ENCODE peak calls at places on chromosome 6, in four cellular contexts. J is CD8-positive, alpha-beta memory T cell; E is GM03348; W is endothelial cell. Y is an unnamed sample.

GRCh38 chr6:158787395-158787794 is 31.8 kb downstream of the EZR start:
- DNase-seq in W (no peak), E (no peak), J (no peak), Y (no peak)

GRCh38 chr6:110474500-110474899 is 1.9 kb downstream of the SLC22A16 start:
- DNase-seq in E (no peak), W (no peak), J (no peak), Y (no peak)

GRCh38 chr6:43773050-43773956 is 3.3 kb downstream of the VEGFA start:
- DNase-seq in W (peak), E (peak), J (peak), Y (peak)

GRCh38 chr6:26250806-26251075 is 114.3 kb upstream of the BTN3A2 start:
- DNase-seq in E (peak), W (no peak), J (peak), Y (no peak)

GRCh38 chr6:146027586-146028249 is 1.1 kb upstream of the GRM1 start:
- DNase-seq in J (no peak), W (peak), E (no peak), Y (no peak)

GRCh38 chr6:134299236-134299635 is 18.7 kb downstream of the SGK1 start:
- DNase-seq in J (no peak), E (peak), W (no peak), Y (no peak)

GRCh38 chr6:142763205-142763604 is 181.8 kb downstream of the HIVEP2 start:
- DNase-seq in J (no peak), W (no peak), E (peak), Y (no peak)

GRCh38 chr6:42193491-42193894 is 1.3 kb downstream of the GUCA1B start:
- DNase-seq in E (no peak), J (no peak), W (no peak), Y (no peak)

GRCh38 chr6:19325335-19325789 is 511.8 kb upstream of the ID4 start:
- DNase-seq in J (no peak), W (no peak), E (peak), Y (no peak)

GRCh38 chr6:7108196-7108963 is 619 bp downstream of the RREB1 start:
- DNase-seq in J (peak), W (peak), E (peak), Y (peak)

GRCh38 chr6:14951704-14952103 is 294.2 kb upstream of the JARID2 start:
- DNase-seq in J (no peak), E (peak), W (no peak), Y (no peak)

GRCh38 chr6:16258709-16259075 is 20.3 kb downstream of the GMPR start:
- DNase-seq in W (no peak), E (no peak), J (no peak), Y (no peak)

GRCh38 chr6:134357110-134357509 is 39.2 kb upstream of the SGK1 start:
- DNase-seq in W (no peak), J (no peak), E (no peak), Y (no peak)

GRCh38 chr6:3735029-3735605 is 16.4 kb downstream of the PXDC1 start:
- DNase-seq in J (no peak), W (no peak), E (no peak), Y (no peak)

GRCh38 chr6:149560736-149561135 is 5.4 kb upstream of the GINM1 start:
- DNase-seq in W (peak), E (peak), J (no peak), Y (no peak)

GRCh38 chr6:148316308-148316707 is 26.3 kb upstream of the SASH1 start:
- DNase-seq in E (no peak), J (no peak), W (no peak), Y (no peak)

GRCh38 chr6:25991785-25992412 is 29.3 kb downstream of the TRIM38 start:
- DNase-seq in E (peak), W (peak), J (no peak), Y (peak)

GRCh38 chr6:52672422-52673025 is 1.6 kb downstream of the TMEM14A start:
- DNase-seq in J (no peak), E (no peak), W (no peak), Y (no peak)

GRCh38 chr6:123089223-123089622 is 93.2 kb downstream of the CLVS2 start:
- DNase-seq in W (no peak), E (no peak), J (no peak), Y (no peak)

GRCh38 chr6:131062245-131063027 is 609 bp downstream of the EPB41L2 start:
- DNase-seq in E (peak), W (peak), J (peak), Y (no peak)

GRCh38 chr6:166515072-166515810 is 71.2 kb downstream of the RAMACL start:
- DNase-seq in J (no peak), E (peak), W (no peak), Y (no peak)

GRCh38 chr6:17728551-17729222 is 22.0 kb upstream of the NUP153 start:
- DNase-seq in W (no peak), J (no peak), E (no peak), Y (no peak)

GRCh38 chr6:24788031-24788665 is 10.6 kb downstream of the ARMH2 start:
- DNase-seq in W (no peak), E (no peak), J (no peak), Y (no peak)

GRCh38 chr6:34589140-34589539 is 33.0 kb upstream of the SPDEF start:
- DNase-seq in J (no peak), E (no peak), W (no peak), Y (no peak)

GRCh38 chr6:38131527-38131965 is 312.0 kb downstream of the ZFAND3 start:
- DNase-seq in E (peak), W (no peak), J (no peak), Y (no peak)

GRCh38 chr6:54892831-54893230 is 46.3 kb downstream of the FAM83B start:
- DNase-seq in W (no peak), E (peak), J (no peak), Y (no peak)

GRCh38 chr6:151136141-151136755 is 103.5 kb upstream of the AKAP12 start:
- DNase-seq in W (no peak), E (no peak), J (no peak), Y (no peak)

GRCh38 chr6:10809098-10809497 is 29.2 kb downstream of the MAK start:
- DNase-seq in E (no peak), J (no peak), W (no peak), Y (no peak)

GRCh38 chr6:5078121-5078695 is 6.9 kb upstream of the PPP1R3G start:
- DNase-seq in W (no peak), J (no peak), E (no peak), Y (no peak)

GRCh38 chr6:20211037-20211940 is 980 bp downstream of the MBOAT1 start:
- DNase-seq in W (no peak), J (no peak), E (no peak), Y (no peak)

GRCh38 chr6:109381007-109381746 is 1.1 kb downstream of the CD164 start:
- DNase-seq in W (no peak), J (no peak), E (peak), Y (no peak)